ENCODE peak calls at places on chromosomes 7 and 10, in six cellular contexts. E is fibroblast of the aortic adventitia, G is psoas muscle, P is B cell, S is bronchial epithelial cell, O is choroid plexus epithelial cell. H is an unnamed sample.

GRCh38 chr10:21172774-21173432 is 275.8 kb upstream of the NEBL start:
- DNase-seq in E (no peak), G (peak; percentile 15), P (no peak), S (no peak), O (peak; percentile 43), H (peak; percentile 29)

GRCh38 chr7:158431055-158431940 is 156.3 kb downstream of the PTPRN2 start:
- DNase-seq in E (no peak), G (no peak), P (no peak), S (no peak), O (no peak), H (no peak)

GRCh38 chr10:125605167-125605566 is 77.8 kb downstream of the TEX36 start:
- DNase-seq in E (peak; percentile 24), G (no peak), P (no peak), S (no peak), O (peak; percentile 4), H (no peak)

GRCh38 chr10:133135116-133135465 is 24.9 kb upstream of the KNDC1 start:
- DNase-seq in E (no peak), G (no peak), P (no peak), S (no peak), O (no peak), H (no peak)

GRCh38 chr7:129466796-129467195 is 32.6 kb downstream of the STRIP2 start:
- DNase-seq in E (no peak), G (peak; percentile 33), P (no peak), S (no peak), O (no peak), H (no peak)

GRCh38 chr10:117460846-117461765 is 81.4 kb upstream of the EMX2 start:
- DNase-seq in E (no peak), G (no peak), P (no peak), S (no peak), O (no peak), H (no peak)

GRCh38 chr10:79241629-79241989 is 105.7 kb upstream of the PPIF start:
- DNase-seq in E (no peak), G (no peak), P (no peak), S (no peak), O (no peak), H (no peak)

GRCh38 chr7:74493295-74493694 is 39.6 kb downstream of the GTF2IRD1 start:
- DNase-seq in E (no peak), G (no peak), P (no peak), S (no peak), O (no peak), H (no peak)

GRCh38 chr7:14841850-14842249 is 60.7 kb downstream of the DGKB start:
- DNase-seq in E (peak; percentile 78), G (no peak), P (no peak), S (peak; percentile 33), O (peak; percentile 16), H (no peak)

GRCh38 chr10:45382591-45382990 is 8.6 kb downstream of the ALOX5 start:
- DNase-seq in E (no peak), G (no peak), P (no peak), S (no peak), O (no peak), H (no peak)

DNA sequence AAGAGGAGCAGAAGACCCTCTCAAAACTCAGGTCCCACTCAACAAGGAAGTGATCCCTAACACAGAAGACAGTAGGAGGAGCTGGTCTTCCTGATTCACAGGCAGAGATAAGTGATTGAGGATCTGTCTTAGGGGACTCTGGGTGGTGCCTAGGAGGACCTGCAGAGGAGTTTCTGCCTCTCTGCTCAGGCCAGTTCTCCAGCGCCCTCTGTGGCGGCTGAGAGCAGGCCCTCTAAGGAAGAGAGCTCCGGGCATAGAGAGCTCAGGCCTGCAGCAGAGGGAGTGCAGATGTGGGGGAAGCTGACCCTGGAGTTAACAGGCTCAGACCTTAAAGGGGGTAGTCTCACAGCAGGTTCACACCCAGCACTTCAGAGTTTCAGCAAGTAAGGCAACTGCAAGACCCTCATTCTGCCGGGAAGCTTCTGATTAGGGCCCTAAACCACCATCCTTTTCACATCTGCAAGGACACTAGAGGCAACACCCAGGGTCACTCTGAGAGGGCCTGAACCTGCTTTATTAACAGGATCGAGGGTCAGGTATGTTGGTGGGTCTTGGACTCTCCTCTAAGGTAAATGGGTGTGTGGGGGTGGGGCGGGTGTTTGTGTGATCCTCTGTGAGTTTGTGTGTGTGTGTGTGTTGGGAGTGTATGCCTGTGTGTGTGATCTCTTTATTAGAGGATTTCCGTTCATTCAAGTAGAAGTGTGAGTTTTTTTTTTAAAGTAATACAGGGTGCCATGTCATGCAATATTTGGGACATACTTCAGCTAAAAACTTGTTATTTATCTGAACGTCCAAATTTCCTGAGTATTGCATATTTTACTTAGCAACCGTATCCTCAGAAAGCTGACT is 57.6 kb upstream of the TARP start:
- DNase-seq in E (no peak), G (no peak), P (no peak), S (no peak), O (no peak), H (no peak)
- TF ChIP-seq CTCF in E (no peak), G (no peak), P (no peak), S (no peak), O (peak; percentile 16), H (peak; percentile 43)

DNA sequence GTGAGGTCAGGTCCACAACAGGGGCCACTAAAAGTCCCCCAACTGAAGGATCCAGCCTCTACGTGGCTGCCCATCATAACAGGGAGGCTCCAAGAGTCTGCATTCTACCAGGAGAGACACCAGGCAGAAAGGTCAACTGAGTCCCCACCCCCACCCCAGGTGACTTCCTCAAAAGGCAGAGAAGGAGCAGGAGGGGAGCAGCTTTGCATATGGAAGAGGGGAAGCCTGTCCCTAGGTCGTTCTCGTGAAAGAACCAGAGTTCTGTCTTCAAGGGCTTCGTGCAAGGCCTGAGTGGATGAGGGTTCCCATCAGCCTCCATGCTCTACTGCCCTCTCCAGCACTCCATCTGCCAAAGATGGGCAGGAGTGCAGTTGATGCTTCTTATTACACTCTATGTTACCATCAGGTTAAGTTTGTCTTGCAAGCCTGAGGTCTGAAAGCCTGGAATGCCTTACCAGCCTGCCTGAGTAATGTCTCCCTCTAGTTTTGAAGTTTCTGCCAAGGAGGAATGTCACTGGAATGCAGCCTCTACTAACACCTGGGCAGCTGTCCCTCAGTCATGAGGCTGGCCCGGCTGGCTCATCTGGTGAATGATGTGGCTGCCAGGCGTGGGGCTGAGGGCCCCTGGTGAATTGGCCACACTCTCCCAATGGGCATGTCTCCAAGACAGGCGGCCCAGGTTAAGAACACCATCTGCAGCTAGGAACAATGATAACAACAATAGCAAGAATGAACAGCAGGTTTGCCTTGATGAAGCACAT is 54.3 kb upstream of the SMNDC1 start:
- DNase-seq in E (peak; percentile 52), G (no peak), P (no peak), S (peak; percentile 76), O (peak; percentile 45), H (no peak)
- TF ChIP-seq CTCF in E (peak; percentile 7), G (no peak), P (no peak), S (peak; percentile 31), O (peak; percentile 21), H (no peak)

GRCh38 chr10:60733189-60733815 is 45.0 kb upstream of the CDK1 start:
- DNase-seq in E (peak; percentile 4), G (peak; percentile 14), P (no peak), S (peak; percentile 50), O (no peak), H (peak; percentile 55)
- TF ChIP-seq CTCF in E (no peak), G (peak; percentile 23), P (peak; percentile 68), S (peak; percentile 52), O (peak; percentile 23), H (peak; percentile 31)

DNA sequence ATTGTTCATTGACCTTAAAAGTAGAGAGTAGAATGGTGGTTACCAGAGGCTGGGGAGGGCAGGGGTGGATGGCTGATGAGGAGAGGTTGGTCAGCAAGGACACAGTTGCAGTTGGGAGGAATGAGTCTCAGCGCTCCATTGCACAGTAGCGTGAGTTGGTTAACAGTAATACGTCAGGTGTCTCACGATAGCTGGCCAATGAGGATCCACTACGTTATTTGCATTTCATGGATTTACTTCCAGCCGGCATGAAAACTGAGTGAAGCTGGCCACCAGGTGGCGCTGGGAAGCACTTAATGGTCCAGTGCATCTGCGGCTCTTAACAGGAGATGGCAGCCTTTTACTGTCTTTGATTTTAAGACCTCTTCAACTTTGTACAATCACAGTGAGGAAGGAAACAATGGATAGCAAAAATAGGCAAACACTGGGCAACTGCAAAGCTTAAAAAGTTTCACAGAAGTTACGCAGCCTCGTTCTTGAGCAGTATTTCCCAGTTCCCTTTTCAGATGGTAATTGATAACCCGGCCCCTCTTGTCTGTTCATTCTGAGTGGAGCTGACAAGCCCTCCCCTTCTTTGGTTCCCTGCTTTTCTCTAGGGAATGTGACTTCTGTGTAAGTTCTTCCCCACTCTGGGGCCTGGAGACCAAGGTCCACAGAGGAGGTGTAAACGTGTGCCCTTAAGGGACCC is 23.7 kb downstream of the AKR1E2 start:
- DNase-seq in E (peak; percentile 98), G (peak; percentile 89), P (peak; percentile 74), S (peak; percentile 90), O (peak; percentile 99), H (peak; percentile 73)
- TF ChIP-seq CTCF in E (peak; percentile 98), G (peak; percentile 99), P (peak; percentile 85), S (peak; percentile 98), O (peak; percentile 100), H (peak; percentile 99)

DNA sequence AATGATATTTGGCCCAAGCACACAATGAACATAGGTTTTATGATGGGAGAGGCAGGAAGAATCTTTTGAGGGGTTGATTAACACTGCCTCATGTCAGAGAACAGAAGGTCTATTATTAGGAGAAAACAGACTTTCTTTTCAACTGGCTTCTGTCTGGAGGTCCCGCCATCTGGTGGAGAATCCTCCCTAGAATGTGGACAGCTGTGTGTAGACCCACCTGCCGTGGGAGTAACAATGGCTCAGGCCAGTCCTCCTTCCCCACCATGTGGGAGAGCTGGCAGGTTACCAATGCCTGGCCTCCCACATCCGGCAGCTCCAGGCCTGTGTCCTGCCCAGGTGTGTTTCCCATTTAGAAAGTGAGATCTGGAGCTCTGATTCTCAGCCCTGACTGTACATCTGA is 70.4 kb upstream of the AOAH start:
- DNase-seq in E (no peak), G (no peak), P (no peak), S (peak; percentile 17), O (no peak), H (no peak)
- TF ChIP-seq CTCF in E (no peak), G (no peak), P (no peak), S (no peak), O (peak; percentile 7), H (no peak)

GRCh38 chr7:100791881-100792666 is 35.2 kb downstream of the EPHB4 start:
- DNase-seq in E (no peak), G (no peak), P (no peak), S (no peak), O (no peak), H (no peak)

GRCh38 chr7:100793806-100794660 is 33.3 kb downstream of the EPHB4 start:
- DNase-seq in E (no peak), G (no peak), P (no peak), S (peak; percentile 44), O (peak; percentile 43), H (no peak)

GRCh38 chr7:100785878-100786277 is 41.4 kb downstream of the EPHB4 start:
- DNase-seq in E (no peak), G (no peak), P (no peak), S (no peak), O (no peak), H (no peak)

GRCh38 chr7:100786323-100786722 is 41.0 kb downstream of the EPHB4 start:
- DNase-seq in E (no peak), G (no peak), P (no peak), S (no peak), O (no peak), H (no peak)

DNA sequence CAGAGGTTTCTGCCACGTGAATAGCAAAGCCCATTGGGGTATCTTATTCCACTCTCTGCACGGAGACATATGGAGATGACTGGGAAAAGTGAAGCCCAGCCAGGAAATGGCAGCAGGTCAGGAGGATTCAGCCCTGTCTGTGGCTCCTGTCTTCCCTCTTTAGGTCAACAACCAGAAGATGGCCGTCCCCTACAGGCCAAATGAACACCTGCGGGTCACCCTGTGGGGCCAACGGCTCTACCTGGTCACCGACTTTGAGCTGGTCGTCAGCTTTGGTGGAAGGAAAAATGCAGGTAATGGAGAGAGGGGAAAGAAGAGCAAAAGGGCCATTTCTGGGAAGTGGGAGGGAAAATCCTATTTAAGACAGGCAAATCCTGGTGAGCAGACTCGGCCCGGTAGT is 38.3 kb downstream of the EPHB4 start:
- DNase-seq in E (no peak), G (no peak), P (no peak), S (no peak), O (no peak), H (no peak)
- TF ChIP-seq CTCF in E (no peak), G (no peak), P (no peak), S (no peak), O (peak; percentile 15), H (no peak)

H was measured in GM13977.